ENCODE peak calls at places on chromosomes 5 and 9, in six cellular contexts. One of them, this sample, is unnamed.

GRCh38 chr5:139377226-139377625 is 5.9 kb downstream of the SLC23A1 start:
- DNase-seq in NCI-H460: no peak
- DNase-seq in naive thymus-derived CD8-positive, alpha-beta T cell: no peak
- DNase-seq in activated CD4-positive, alpha-beta T cell treated with anti-CD3 and anti-CD28 coated beads for 24 hours: no peak
- DNase-seq in stimulated activated CD8-positive, alpha-beta memory T cell treated with anti-CD3 and anti-CD28 coated beads, Interleukin-15, amount 100 ng/mL, for 1 hour: no peak
- DNase-seq in small intestine: no peak
- DNase-seq in this sample: no peak

GRCh38 chr9:31700252-31701045 is 684.0 kb upstream of the ACO1 start:
- DNase-seq in NCI-H460: no peak
- DNase-seq in naive thymus-derived CD8-positive, alpha-beta T cell: no peak
- DNase-seq in activated CD4-positive, alpha-beta T cell treated with anti-CD3 and anti-CD28 coated beads for 24 hours: no peak
- DNase-seq in stimulated activated CD8-positive, alpha-beta memory T cell treated with anti-CD3 and anti-CD28 coated beads, Interleukin-15, amount 100 ng/mL, for 1 hour: no peak
- DNase-seq in small intestine: no peak
- DNase-seq in this sample: no peak

GRCh38 chr9:136901516-136902258 is 15.4 kb downstream of the TRAF2 start:
- DNase-seq in NCI-H460: no peak
- DNase-seq in naive thymus-derived CD8-positive, alpha-beta T cell: peak
- DNase-seq in activated CD4-positive, alpha-beta T cell treated with anti-CD3 and anti-CD28 coated beads for 24 hours: peak
- DNase-seq in stimulated activated CD8-positive, alpha-beta memory T cell treated with anti-CD3 and anti-CD28 coated beads, Interleukin-15, amount 100 ng/mL, for 1 hour: peak
- DNase-seq in small intestine: peak
- DNase-seq in this sample: peak

GRCh38 chr5:156582193-156582598 is 255.2 kb downstream of the SGCD start:
- DNase-seq in NCI-H460: no peak
- DNase-seq in naive thymus-derived CD8-positive, alpha-beta T cell: no peak
- DNase-seq in activated CD4-positive, alpha-beta T cell treated with anti-CD3 and anti-CD28 coated beads for 24 hours: no peak
- DNase-seq in stimulated activated CD8-positive, alpha-beta memory T cell treated with anti-CD3 and anti-CD28 coated beads, Interleukin-15, amount 100 ng/mL, for 1 hour: no peak
- DNase-seq in small intestine: no peak
- DNase-seq in this sample: no peak

GRCh38 chr9:93231121-93231694 is 47.3 kb downstream of the WNK2 start:
- DNase-seq in NCI-H460: no peak
- DNase-seq in naive thymus-derived CD8-positive, alpha-beta T cell: no peak
- DNase-seq in activated CD4-positive, alpha-beta T cell treated with anti-CD3 and anti-CD28 coated beads for 24 hours: no peak
- DNase-seq in stimulated activated CD8-positive, alpha-beta memory T cell treated with anti-CD3 and anti-CD28 coated beads, Interleukin-15, amount 100 ng/mL, for 1 hour: no peak
- DNase-seq in small intestine: peak
- DNase-seq in this sample: no peak

GRCh38 chr5:176735383-176736265 is 74.7 kb upstream of the UNC5A start:
- DNase-seq in NCI-H460: no peak
- DNase-seq in naive thymus-derived CD8-positive, alpha-beta T cell: no peak
- DNase-seq in activated CD4-positive, alpha-beta T cell treated with anti-CD3 and anti-CD28 coated beads for 24 hours: no peak
- DNase-seq in stimulated activated CD8-positive, alpha-beta memory T cell treated with anti-CD3 and anti-CD28 coated beads, Interleukin-15, amount 100 ng/mL, for 1 hour: no peak
- DNase-seq in small intestine: no peak
- DNase-seq in this sample: no peak

GRCh38 chr9:120713257-120714087 is 798 bp downstream of the MEGF9 start:
- DNase-seq in NCI-H460: no peak
- DNase-seq in naive thymus-derived CD8-positive, alpha-beta T cell: no peak
- DNase-seq in activated CD4-positive, alpha-beta T cell treated with anti-CD3 and anti-CD28 coated beads for 24 hours: no peak
- DNase-seq in stimulated activated CD8-positive, alpha-beta memory T cell treated with anti-CD3 and anti-CD28 coated beads, Interleukin-15, amount 100 ng/mL, for 1 hour: no peak
- DNase-seq in small intestine: peak
- DNase-seq in this sample: peak

GRCh38 chr5:15366676-15367391 is 133.1 kb upstream of the FBXL7 start:
- DNase-seq in NCI-H460: no peak
- DNase-seq in naive thymus-derived CD8-positive, alpha-beta T cell: no peak
- DNase-seq in activated CD4-positive, alpha-beta T cell treated with anti-CD3 and anti-CD28 coated beads for 24 hours: no peak
- DNase-seq in stimulated activated CD8-positive, alpha-beta memory T cell treated with anti-CD3 and anti-CD28 coated beads, Interleukin-15, amount 100 ng/mL, for 1 hour: no peak
- DNase-seq in small intestine: no peak
- DNase-seq in this sample: no peak

GRCh38 chr5:78467744-78468357 is 107.4 kb downstream of the SCAMP1 start:
- DNase-seq in NCI-H460: peak
- DNase-seq in naive thymus-derived CD8-positive, alpha-beta T cell: no peak
- DNase-seq in activated CD4-positive, alpha-beta T cell treated with anti-CD3 and anti-CD28 coated beads for 24 hours: no peak
- DNase-seq in stimulated activated CD8-positive, alpha-beta memory T cell treated with anti-CD3 and anti-CD28 coated beads, Interleukin-15, amount 100 ng/mL, for 1 hour: no peak
- DNase-seq in small intestine: peak
- DNase-seq in this sample: peak

GRCh38 chr5:115838885-115839518 is 2.4 kb downstream of the ATG12 start:
- DNase-seq in NCI-H460: peak
- DNase-seq in naive thymus-derived CD8-positive, alpha-beta T cell: no peak
- DNase-seq in activated CD4-positive, alpha-beta T cell treated with anti-CD3 and anti-CD28 coated beads for 24 hours: no peak
- DNase-seq in stimulated activated CD8-positive, alpha-beta memory T cell treated with anti-CD3 and anti-CD28 coated beads, Interleukin-15, amount 100 ng/mL, for 1 hour: no peak
- DNase-seq in small intestine: peak
- DNase-seq in this sample: peak

GRCh38 chr5:150175076-150175475 is 8.5 kb downstream of the CDX1 start:
- DNase-seq in NCI-H460: no peak
- DNase-seq in naive thymus-derived CD8-positive, alpha-beta T cell: no peak
- DNase-seq in activated CD4-positive, alpha-beta T cell treated with anti-CD3 and anti-CD28 coated beads for 24 hours: no peak
- DNase-seq in stimulated activated CD8-positive, alpha-beta memory T cell treated with anti-CD3 and anti-CD28 coated beads, Interleukin-15, amount 100 ng/mL, for 1 hour: no peak
- DNase-seq in small intestine: no peak
- DNase-seq in this sample: no peak

GRCh38 chr9:110575952-110576351 is 3.6 kb downstream of the SVEP1 start:
- DNase-seq in NCI-H460: no peak
- DNase-seq in naive thymus-derived CD8-positive, alpha-beta T cell: no peak
- DNase-seq in activated CD4-positive, alpha-beta T cell treated with anti-CD3 and anti-CD28 coated beads for 24 hours: no peak
- DNase-seq in stimulated activated CD8-positive, alpha-beta memory T cell treated with anti-CD3 and anti-CD28 coated beads, Interleukin-15, amount 100 ng/mL, for 1 hour: no peak
- DNase-seq in small intestine: no peak
- DNase-seq in this sample: no peak

GRCh38 chr9:110156902-110157301 is 51.1 kb downstream of the C9orf152 start:
- DNase-seq in NCI-H460: no peak
- DNase-seq in naive thymus-derived CD8-positive, alpha-beta T cell: no peak
- DNase-seq in activated CD4-positive, alpha-beta T cell treated with anti-CD3 and anti-CD28 coated beads for 24 hours: no peak
- DNase-seq in stimulated activated CD8-positive, alpha-beta memory T cell treated with anti-CD3 and anti-CD28 coated beads, Interleukin-15, amount 100 ng/mL, for 1 hour: no peak
- DNase-seq in small intestine: peak
- DNase-seq in this sample: peak

GRCh38 chr9:13064676-13065075 is 214.8 kb downstream of the MPDZ start:
- DNase-seq in NCI-H460: no peak
- DNase-seq in naive thymus-derived CD8-positive, alpha-beta T cell: no peak
- DNase-seq in activated CD4-positive, alpha-beta T cell treated with anti-CD3 and anti-CD28 coated beads for 24 hours: no peak
- DNase-seq in stimulated activated CD8-positive, alpha-beta memory T cell treated with anti-CD3 and anti-CD28 coated beads, Interleukin-15, amount 100 ng/mL, for 1 hour: no peak
- DNase-seq in small intestine: no peak
- DNase-seq in this sample: no peak

GRCh38 chr9:114098660-114099522 is at the start of gene KIF12:
- DNase-seq in NCI-H460: peak
- DNase-seq in naive thymus-derived CD8-positive, alpha-beta T cell: no peak
- DNase-seq in activated CD4-positive, alpha-beta T cell treated with anti-CD3 and anti-CD28 coated beads for 24 hours: no peak
- DNase-seq in stimulated activated CD8-positive, alpha-beta memory T cell treated with anti-CD3 and anti-CD28 coated beads, Interleukin-15, amount 100 ng/mL, for 1 hour: no peak
- DNase-seq in small intestine: peak
- DNase-seq in this sample: no peak

GRCh38 chr9:14238518-14238917 is 75.4 kb downstream of the NFIB start:
- DNase-seq in NCI-H460: peak
- DNase-seq in naive thymus-derived CD8-positive, alpha-beta T cell: no peak
- DNase-seq in activated CD4-positive, alpha-beta T cell treated with anti-CD3 and anti-CD28 coated beads for 24 hours: no peak
- DNase-seq in stimulated activated CD8-positive, alpha-beta memory T cell treated with anti-CD3 and anti-CD28 coated beads, Interleukin-15, amount 100 ng/mL, for 1 hour: no peak
- DNase-seq in small intestine: peak
- DNase-seq in this sample: no peak

GRCh38 chr9:129111762-129112151 is 542 bp downstream of the PTPA start:
- DNase-seq in NCI-H460: no peak
- DNase-seq in naive thymus-derived CD8-positive, alpha-beta T cell: no peak
- DNase-seq in activated CD4-positive, alpha-beta T cell treated with anti-CD3 and anti-CD28 coated beads for 24 hours: peak
- DNase-seq in stimulated activated CD8-positive, alpha-beta memory T cell treated with anti-CD3 and anti-CD28 coated beads, Interleukin-15, amount 100 ng/mL, for 1 hour: no peak
- DNase-seq in small intestine: peak
- DNase-seq in this sample: peak